ENCODE peak calls at places on chromosome 16, in eight cellular contexts. I, K, E, A, O, S, C and L are unnamed samples.

GRCh38 chr16:85523602-85524364 is 89.3 kb upstream of the GSE1 start:
- DNase-seq in I (no peak), K (peak; percentile 58), E (peak; percentile 88), A (peak; percentile 89), O (peak; percentile 95), S (no peak), C (no peak), L (peak; percentile 74)

GRCh38 chr16:74500907-74501306 is 79.6 kb upstream of the CLEC18B start:
- DNase-seq in I (no peak), K (no peak), E (no peak), A (no peak), O (no peak), S (no peak), C (no peak), L (no peak)

GRCh38 chr16:9012848-9013507 is 49.3 kb upstream of the USP7 start:
- DNase-seq in I (no peak), K (no peak), E (peak; percentile 87), A (no peak), O (peak; percentile 52), S (peak; percentile 22), C (no peak), L (peak; percentile 34)

GRCh38 chr16:54286330-54287017 is at the start of gene IRX3:
- DNase-seq in I (peak; percentile 95), K (peak; percentile 44), E (peak; percentile 96), A (peak; percentile 94), O (peak; percentile 100), S (peak; percentile 97), C (peak; percentile 50), L (peak; percentile 73)

GRCh38 chr16:85249418-85249817 is 137.1 kb upstream of the CIBAR2 start:
- DNase-seq in I (no peak), K (peak; percentile 73), E (no peak), A (no peak), O (no peak), S (no peak), C (no peak), L (no peak)

GRCh38 chr16:705748-706188 is at the start of gene FBXL16:
- DNase-seq in I (no peak), K (no peak), E (no peak), A (no peak), O (no peak), S (no peak), C (no peak), L (no peak)

GRCh38 chr16:83059237-83059636 is 432.5 kb downstream of the CDH13 start:
- DNase-seq in I (no peak), K (no peak), E (no peak), A (no peak), O (no peak), S (no peak), C (no peak), L (peak; percentile 22)

GRCh38 chr16:57380671-57381462 is 8.6 kb downstream of the CX3CL1 start:
- DNase-seq in I (no peak), K (peak; percentile 36), E (no peak), A (no peak), O (peak; percentile 53), S (no peak), C (no peak), L (no peak)

DNA sequence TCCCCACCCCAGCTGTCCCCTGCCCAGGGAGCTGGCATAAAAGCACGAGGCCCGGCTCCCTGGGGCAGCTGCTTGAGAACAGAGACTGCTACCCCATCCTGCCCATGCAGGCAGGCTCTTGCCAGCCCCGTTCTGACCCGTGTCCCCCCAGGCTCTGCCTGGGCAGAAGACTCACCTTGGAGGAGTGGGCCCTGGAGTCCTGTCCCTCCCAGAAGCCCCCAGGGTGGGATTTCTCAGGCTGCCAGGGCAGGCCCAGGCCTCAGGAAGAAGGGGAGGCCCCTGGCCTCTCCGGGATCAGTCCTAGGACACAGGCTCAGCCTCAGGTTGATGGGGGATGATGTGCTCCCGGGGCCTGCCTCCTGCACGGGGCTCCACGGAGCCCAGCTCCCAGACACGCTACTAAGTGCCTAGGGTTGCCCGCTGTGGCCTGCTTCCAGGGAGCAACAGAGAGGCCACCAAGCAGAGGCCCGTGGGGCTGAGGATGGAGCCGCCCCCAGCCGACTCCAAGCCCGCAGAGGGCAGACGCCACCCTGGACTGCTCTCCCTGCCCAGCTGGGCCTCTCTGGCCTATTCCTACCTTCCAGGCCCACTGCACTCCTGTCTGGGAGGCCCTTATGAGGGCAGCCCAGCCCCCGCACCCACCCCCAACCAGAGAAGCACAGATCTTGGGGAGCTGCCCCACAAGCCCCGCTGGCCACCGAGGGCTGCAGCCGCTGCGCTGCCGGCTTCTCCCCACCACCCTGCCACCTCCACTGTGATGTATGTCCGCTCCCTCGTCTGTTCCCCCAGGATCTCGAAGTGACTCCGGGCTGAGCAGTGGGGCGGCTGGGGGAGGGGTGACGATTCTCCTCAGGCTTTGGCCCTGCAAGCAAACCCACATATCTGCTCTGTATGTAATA is 1.7 kb downstream of the NME3 start:
- DNase-seq in I (no peak), K (no peak), E (no peak), A (no peak), O (no peak), S (no peak), C (no peak), L (no peak)
- H3K4me3 ChIP-seq in I (no peak overlapping the region), K (no peak overlapping the region), E (no peak overlapping the region), A (peak overlapping the region; percentile 90), O (peak overlapping the region; percentile 88), S (peak overlapping the region; percentile 86), C (peak overlapping the region; percentile 56), L (no peak overlapping the region)

DNA sequence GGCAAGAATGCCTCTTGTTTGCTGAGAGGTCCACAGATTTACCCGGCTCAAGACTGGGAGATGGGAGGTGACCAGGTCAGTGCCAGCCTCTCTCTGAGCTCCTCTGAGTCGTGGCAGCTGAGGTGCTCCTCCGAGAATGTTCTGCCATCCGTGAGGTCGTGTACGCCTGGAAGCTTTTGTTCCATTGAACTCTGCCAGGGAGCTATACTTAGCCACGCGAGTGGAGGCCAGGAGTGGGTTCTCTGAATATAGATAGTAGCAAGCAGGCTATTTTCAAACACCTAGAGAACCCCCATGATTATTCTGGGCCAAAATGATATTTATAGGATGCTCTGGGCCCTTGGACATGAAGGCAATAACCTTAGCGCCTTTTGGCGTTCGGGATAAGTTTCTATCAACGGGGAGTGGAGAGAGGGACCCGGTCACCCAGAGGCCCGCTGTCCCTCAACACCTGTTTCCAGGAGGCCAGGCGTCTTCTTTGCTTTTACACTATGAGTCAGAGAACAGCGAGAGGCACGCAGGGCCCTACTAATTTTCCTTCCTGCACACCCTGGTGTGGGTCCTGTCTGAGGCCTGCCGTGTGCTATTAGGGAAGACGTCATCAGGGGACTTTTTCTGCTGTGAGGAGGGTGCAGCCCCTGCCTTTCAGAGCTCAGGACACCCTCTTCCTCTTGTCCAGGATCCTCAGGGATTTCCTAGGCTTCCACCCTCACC is 11.0 kb upstream of the MVD start:
- DNase-seq in I (no peak), K (no peak), E (no peak), A (no peak), O (no peak), S (no peak), C (no peak), L (no peak)
- H3K4me1 ChIP-seq in I (no peaks in the 10 kb centered on the region), K (no peaks in the 10 kb centered on the region), E (no peaks in the 10 kb centered on the region), A (no peaks in the 10 kb centered on the region), O (peaks cover 6% of the 10 kb centered on the region), S (no peaks in the 10 kb centered on the region), C (no peaks in the 10 kb centered on the region), L (no peaks in the 10 kb centered on the region)

GRCh38 chr16:11038777-11039176 is 94.4 kb downstream of the CLEC16A start:
- DNase-seq in I (no peak), K (no peak), E (no peak), A (no peak), O (no peak), S (no peak), C (no peak), L (no peak)

GRCh38 chr16:11036868-11037410 is 92.6 kb downstream of the CLEC16A start:
- DNase-seq in I (no peak), K (no peak), E (no peak), A (no peak), O (no peak), S (no peak), C (no peak), L (no peak)

GRCh38 chr16:11038305-11038704 is 93.9 kb downstream of the CLEC16A start:
- DNase-seq in I (no peak), K (no peak), E (no peak), A (no peak), O (no peak), S (no peak), C (no peak), L (no peak)

GRCh38 chr16:11042205-11042604 is 97.8 kb downstream of the CLEC16A start:
- DNase-seq in I (no peak), K (no peak), E (no peak), A (no peak), O (no peak), S (no peak), C (peak; percentile 9), L (no peak)

GRCh38 chr16:11039726-11040125 is 95.4 kb downstream of the CLEC16A start:
- DNase-seq in I (no peak), K (no peak), E (no peak), A (no peak), O (no peak), S (no peak), C (no peak), L (no peak)
- H3K36me3 ChIP-seq in I (no peaks in the 10 kb centered on the region), K (no peaks in the 10 kb centered on the region), E (no peaks in the 10 kb centered on the region), A (peaks cover 50% of the 10 kb centered on the region), O (peaks cover 15% of the 10 kb centered on the region), S (peaks cover 3% of the 10 kb centered on the region), C (no peaks in the 10 kb centered on the region), L (no peaks in the 10 kb centered on the region)

GRCh38 chr16:81006472-81007311 is at the start of the genes CENPN and CMC2:
- DNase-seq in I (peak; percentile 99), K (peak; percentile 99), E (peak; percentile 99), A (peak; percentile 100), O (peak; percentile 98), S (peak; percentile 100), C (peak; percentile 99), L (peak; percentile 99)

GRCh38 chr16:81005644-81006471 is 827 bp downstream of the CMC2 start:
- DNase-seq in I (no peak), K (peak; percentile 80), E (peak; percentile 33), A (no peak), O (no peak), S (peak; percentile 52), C (peak; percentile 16), L (peak; percentile 10)

GRCh38 chr16:81003610-81004460 is 2.9 kb downstream of the CMC2 start:
- DNase-seq in I (no peak), K (no peak), E (no peak), A (no peak), O (no peak), S (peak; percentile 78), C (no peak), L (no peak)

GRCh38 chr16:81003064-81003463 is 3.6 kb downstream of the CMC2 start:
- DNase-seq in I (no peak), K (no peak), E (no peak), A (no peak), O (no peak), S (no peak), C (no peak), L (no peak)

DNA sequence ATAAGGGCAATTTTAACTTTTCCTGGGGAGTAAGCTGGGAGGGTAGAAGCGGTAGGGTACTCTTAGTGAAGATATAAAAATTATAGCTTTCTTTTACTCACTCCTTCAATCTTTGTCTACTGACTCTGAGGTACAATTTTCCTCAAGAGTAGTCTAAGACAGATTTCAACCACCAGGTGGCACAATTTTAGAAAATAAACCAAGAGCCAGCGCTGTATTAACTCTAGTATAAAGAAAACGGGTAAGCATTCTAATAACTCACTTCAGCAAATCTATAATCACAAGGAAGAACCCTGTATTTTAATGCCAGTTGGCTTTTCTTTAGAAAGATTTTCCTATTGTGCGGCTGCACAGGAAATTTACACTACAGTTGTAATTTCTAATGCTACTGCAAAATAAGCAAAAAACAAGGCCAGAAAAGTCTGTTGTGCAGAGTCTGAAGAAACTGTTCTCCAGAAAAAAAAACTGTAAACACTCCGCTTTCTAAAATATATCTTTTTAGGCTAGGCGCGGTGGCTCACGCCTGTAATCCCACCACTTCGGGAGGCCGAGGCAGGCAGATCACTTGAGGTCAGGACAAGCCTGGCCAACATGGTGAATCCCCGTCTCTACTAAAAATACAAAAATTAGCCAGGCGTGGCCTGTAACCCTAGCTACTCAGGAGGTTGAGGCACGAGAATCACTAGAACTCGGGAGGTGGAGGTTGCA is 1.9 kb downstream of the CMC2 start:
- DNase-seq in I (peak; percentile 56), K (no peak), E (peak; percentile 58), A (no peak), O (peak; percentile 86), S (peak; percentile 80), C (peak; percentile 24), L (peak; percentile 83)
- H3K4me3 ChIP-seq in I (no peak overlapping the region), K (no peak overlapping the region), E (no peak overlapping the region), A (peak overlapping the region; percentile 99), O (peak overlapping the region; percentile 54), S (peak overlapping the region; percentile 94), C (no peak overlapping the region), L (no peak overlapping the region)